ENCODE peak calls at places on chromosomes 11 and 22, in four cellular contexts. E is fibroblast of pulmonary artery, W is GM06990, P is memory B cell. Q is an unnamed sample.

GRCh38 chr22:48198489-48199459 is 1436.3 kb downstream of the TBC1D22A start:
- DNase-seq in E (no peak), W (no peak), P (no peak), Q (no peak)

GRCh38 chr22:49269371-49269770 is 558.3 kb downstream of the BRD1 start:
- DNase-seq in E (no peak), W (no peak), P (no peak), Q (no peak)

GRCh38 chr11:38667359-38667758 is 2069.3 kb upstream of the RAG2 start:
- DNase-seq in E (no peak), W (no peak), P (no peak), Q (no peak)

GRCh38 chr11:71252782-71253730 is 679 bp upstream of the SHANK2 start:
- DNase-seq in E (peak), W (no peak), P (no peak), Q (no peak)

GRCh38 chr11:1476946-1477736 is 9.4 kb downstream of the MOB2 start:
- DNase-seq in E (no peak), W (no peak), P (no peak), Q (no peak)

GRCh38 chr11:74634537-74634936 is 42.2 kb downstream of the POLD3 start:
- DNase-seq in E (peak), W (no peak), P (no peak), Q (no peak)

GRCh38 chr22:40289991-40290459 is 56.3 kb upstream of the ADSL start:
- DNase-seq in E (no peak), W (peak), P (peak), Q (no peak)

GRCh38 chr22:32858121-32858703 is 56.7 kb downstream of the TIMP3 start:
- DNase-seq in E (no peak), W (no peak), P (no peak), Q (no peak)

GRCh38 chr22:28143961-28144745 is 225.1 kb upstream of the PITPNB start:
- DNase-seq in E (no peak), W (no peak), P (no peak), Q (no peak)

GRCh38 chr11:111019449-111019848 is 226.1 kb upstream of the POU2AF2 start:
- DNase-seq in E (no peak), W (no peak), P (no peak), Q (no peak)

GRCh38 chr11:82927264-82927880 is 25.8 kb downstream of the DDIAS start:
- DNase-seq in E (peak), W (no peak), P (peak), Q (no peak)

GRCh38 chr22:46547883-46548244 is 10.4 kb upstream of the CELSR1 start:
- DNase-seq in E (peak), W (no peak), P (no peak), Q (no peak)

GRCh38 chr11:16891170-16891569 is 123.0 kb downstream of the PLEKHA7 start:
- DNase-seq in E (no peak), W (no peak), P (no peak), Q (no peak)

GRCh38 chr11:14189874-14190273 is 169.1 kb downstream of the RRAS2 start:
- DNase-seq in E (peak), W (no peak), P (no peak), Q (no peak)

GRCh38 chr11:121418625-121419114 is 33.4 kb upstream of the SORL1 start:
- DNase-seq in E (no peak), W (no peak), P (no peak), Q (no peak)

GRCh38 chr11:96119211-96119610 is 195.3 kb upstream of the MTMR2 start:
- DNase-seq in E (no peak), W (no peak), P (no peak), Q (no peak)

GRCh38 chr22:48371391-48371790 is 1456.3 kb downstream of the BRD1 start:
- DNase-seq in E (no peak), W (no peak), P (no peak), Q (no peak)

GRCh38 chr22:41302016-41302767 is 867 bp downstream of the ZC3H7B start:
- DNase-seq in E (no peak), W (peak), P (no peak), Q (peak)

GRCh38 chr11:64264371-64264852 is 13.1 kb downstream of the PLCB3 start:
- DNase-seq in E (no peak), W (no peak), P (no peak), Q (no peak)

GRCh38 chr11:12525466-12526055 is 148.2 kb downstream of the PARVA start:
- DNase-seq in E (no peak), W (no peak), P (no peak), Q (no peak)

GRCh38 chr11:57978686-57979531 is 44.8 kb upstream of the OR9Q1 start:
- DNase-seq in E (no peak), W (no peak), P (no peak), Q (no peak)

GRCh38 chr22:36853407-36854099 is 7.3 kb upstream of the NCF4 start:
- DNase-seq in E (peak), W (peak), P (peak), Q (peak)

GRCh38 chr22:40512426-40513136 is 123.9 kb downstream of the MRTFA start:
- DNase-seq in E (peak), W (no peak), P (no peak), Q (no peak)

GRCh38 chr22:35480627-35481565 is 59.7 kb upstream of the RASD2 start:
- DNase-seq in E (no peak), W (no peak), P (no peak), Q (no peak)

GRCh38 chr22:29553391-29554224 is at the start of gene THOC5:
- DNase-seq in E (peak), W (peak), P (peak), Q (peak)

GRCh38 chr11:36763187-36763586 is 165.2 kb upstream of the RAG2 start:
- DNase-seq in E (no peak), W (no peak), P (no peak), Q (no peak)

GRCh38 chr11:10908215-10908990 is 50.5 kb upstream of the ZBED5 start:
- DNase-seq in E (peak), W (no peak), P (no peak), Q (no peak)

GRCh38 chr11:125071408-125071807 is 8.3 kb downstream of the SLC37A2 start:
- DNase-seq in E (no peak), W (no peak), P (no peak), Q (no peak)